ENCODE peak calls at places on chromosomes 5 and 9, in four cellular contexts. R is GM12892, J is GM06990, X is non-pigmented ciliary epithelial cell. P is an unnamed sample.

GRCh38 chr5:14417232-14417730 is 164.3 kb upstream of the OTULINL start:
- DNase-seq in R (no peak), J (no peak), X (no peak), P (no peak)

GRCh38 chr5:102811962-102812361 is 56.9 kb downstream of the PAM start:
- DNase-seq in R (no peak), J (no peak), X (no peak), P (peak)

GRCh38 chr5:38079625-38080402 is 178.5 kb upstream of the EGFLAM start:
- DNase-seq in R (no peak), J (no peak), X (no peak), P (no peak)

GRCh38 chr5:52856564-52856963 is 68.8 kb downstream of the ITGA1 start:
- DNase-seq in R (no peak), J (peak), X (no peak), P (no peak)

GRCh38 chr5:180586870-180587269 is 4.4 kb downstream of the SCGB3A1 start:
- DNase-seq in R (no peak), J (no peak), X (no peak), P (no peak)

GRCh38 chr9:122463828-122464632 is 13.7 kb downstream of the OR1J1 start:
- DNase-seq in R (no peak), J (no peak), X (no peak), P (no peak)

GRCh38 chr9:28921857-28922500 is 1348.7 kb upstream of the C9orf72 start:
- DNase-seq in R (no peak), J (no peak), X (no peak), P (no peak)

GRCh38 chr5:142694092-142694856 is 8.4 kb upstream of the FGF1 start:
- DNase-seq in R (no peak), J (no peak), X (no peak), P (no peak)

GRCh38 chr5:149022200-149022599 is 40.7 kb downstream of the SH3TC2 start:
- DNase-seq in R (no peak), J (no peak), X (no peak), P (no peak)

GRCh38 chr9:105930007-105930627 is 235.8 kb downstream of the TMEM38B start:
- DNase-seq in R (no peak), J (no peak), X (no peak), P (no peak)

GRCh38 chr9:111399211-111399739 is 69.3 kb upstream of the OR2K2 start:
- DNase-seq in R (no peak), J (no peak), X (no peak), P (no peak)

GRCh38 chr5:99141534-99142135 is 212.8 kb upstream of the CHD1 start:
- DNase-seq in R (no peak), J (no peak), X (no peak), P (no peak)

GRCh38 chr9:87518702-87519335 is 21.2 kb downstream of the DAPK1 start:
- DNase-seq in R (no peak), J (no peak), X (no peak), P (no peak)

GRCh38 chr9:20139755-20140154 is 350.9 kb upstream of the SLC24A2 start:
- DNase-seq in R (no peak), J (no peak), X (no peak), P (no peak)

GRCh38 chr5:34535944-34536628 is 120.0 kb upstream of the RAI14 start:
- DNase-seq in R (no peak), J (no peak), X (no peak), P (no peak)

GRCh38 chr9:2015581-2016410 is 649 bp downstream of the SMARCA2 start:
- DNase-seq in R (peak), J (peak), X (no peak), P (no peak)